ENCODE peak calls at places on chromosomes 7 and 10, in six cellular contexts. N is body of pancreas, G is mammary epithelial cell, C is AG04450, B is cardiac fibroblast, W is fibroblast of pulmonary artery. F is an unnamed sample.

GRCh38 chr10:50392426-50392825 is 141.1 kb upstream of the ASAH2 start:
- DNase-seq in N (no peak), G (no peak), C (no peak), B (no peak), W (no peak), F (no peak)

GRCh38 chr10:16741540-16741939 is 75.7 kb downstream of the RSU1 start:
- DNase-seq in N (no peak), G (no peak), C (no peak), B (no peak), W (no peak), F (no peak)

GRCh38 chr10:103897241-103897774 is 20.7 kb downstream of the STN1 start:
- DNase-seq in N (no peak), G (no peak), C (no peak), B (no peak), W (no peak), F (no peak)

GRCh38 chr10:35789996-35790395 is 147.9 kb upstream of the FZD8 start:
- DNase-seq in N (no peak), G (peak), C (no peak), B (no peak), W (peak), F (no peak)

GRCh38 chr7:132066776-132067175 is 509.5 kb downstream of the PLXNA4 start:
- DNase-seq in N (no peak), G (no peak), C (no peak), B (peak), W (peak), F (peak)

GRCh38 chr10:107144490-107144889 is 20.0 kb downstream of the SORCS1 start:
- DNase-seq in N (no peak), G (no peak), C (no peak), B (no peak), W (no peak), F (no peak)

GRCh38 chr7:157990878-157991250 is 596.8 kb downstream of the PTPRN2 start:
- DNase-seq in N (no peak), G (no peak), C (no peak), B (no peak), W (no peak), F (no peak)

GRCh38 chr10:604716-605631 is 84.5 kb downstream of the DIP2C start:
- DNase-seq in N (no peak), G (no peak), C (no peak), B (no peak), W (no peak), F (no peak)

GRCh38 chr7:131638641-131639430 is 82.4 kb upstream of the PODXL start:
- DNase-seq in N (no peak), G (no peak), C (no peak), B (no peak), W (no peak), F (no peak)

GRCh38 chr10:100101526-100102076 is 19.9 kb upstream of the CPN1 start:
- DNase-seq in N (no peak), G (peak), C (no peak), B (peak), W (peak), F (no peak)

GRCh38 chr7:77266162-77266807 is 66.7 kb upstream of the FGL2 start:
- DNase-seq in N (no peak), G (no peak), C (no peak), B (no peak), W (peak), F (no peak)

GRCh38 chr7:24763303-24763901 is 6.1 kb upstream of the GSDME start:
- DNase-seq in N (no peak), G (no peak), C (no peak), B (no peak), W (no peak), F (no peak)

GRCh38 chr7:121138262-121138933 is 149.9 kb downstream of the CPED1 start:
- DNase-seq in N (peak), G (peak), C (no peak), B (no peak), W (peak), F (no peak)

GRCh38 chr10:125084191-125085186 is 75.9 kb downstream of the CTBP2 start:
- DNase-seq in N (peak), G (peak), C (peak), B (peak), W (peak), F (peak)

DNA sequence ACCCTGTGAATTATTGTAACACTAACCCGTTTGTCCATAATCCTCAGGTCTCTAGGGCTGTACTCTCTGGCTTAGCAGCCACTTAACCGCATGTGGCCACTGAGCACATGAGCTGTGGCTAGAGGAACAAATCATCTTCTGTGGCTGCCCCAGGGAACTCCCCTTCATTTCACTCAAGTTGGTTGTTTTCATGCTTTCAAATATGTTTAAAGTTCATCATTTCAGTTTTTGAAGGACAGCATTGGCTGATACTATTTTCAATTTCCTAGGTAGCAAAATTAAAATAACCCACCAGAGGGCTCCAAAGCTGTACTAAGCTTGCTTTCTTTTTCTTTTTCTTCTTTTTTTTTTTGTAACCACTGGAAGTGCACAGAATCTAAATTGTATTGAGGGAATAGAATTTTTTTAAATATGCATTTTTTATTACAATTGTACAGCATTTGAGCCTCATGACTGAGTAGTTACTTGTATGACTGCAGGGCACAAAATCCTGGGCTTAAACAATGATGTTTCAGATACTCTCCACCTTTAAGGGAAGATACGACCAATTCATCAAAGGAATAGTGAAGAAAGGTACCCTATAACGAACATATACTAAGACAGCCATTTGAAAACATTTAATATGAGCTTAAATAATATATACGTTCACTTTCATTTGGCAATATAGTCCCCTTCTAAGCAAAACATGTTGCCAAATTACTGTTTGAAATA is 38.6 kb downstream of the MRC1 start:
- DNase-seq in N (no peak), G (no peak), C (no peak), B (peak), W (peak), F (no peak)
- TF ChIP-seq CTCF in N (peak), G (peak), C (peak), B (peak), W (peak), F (peak)

DNA sequence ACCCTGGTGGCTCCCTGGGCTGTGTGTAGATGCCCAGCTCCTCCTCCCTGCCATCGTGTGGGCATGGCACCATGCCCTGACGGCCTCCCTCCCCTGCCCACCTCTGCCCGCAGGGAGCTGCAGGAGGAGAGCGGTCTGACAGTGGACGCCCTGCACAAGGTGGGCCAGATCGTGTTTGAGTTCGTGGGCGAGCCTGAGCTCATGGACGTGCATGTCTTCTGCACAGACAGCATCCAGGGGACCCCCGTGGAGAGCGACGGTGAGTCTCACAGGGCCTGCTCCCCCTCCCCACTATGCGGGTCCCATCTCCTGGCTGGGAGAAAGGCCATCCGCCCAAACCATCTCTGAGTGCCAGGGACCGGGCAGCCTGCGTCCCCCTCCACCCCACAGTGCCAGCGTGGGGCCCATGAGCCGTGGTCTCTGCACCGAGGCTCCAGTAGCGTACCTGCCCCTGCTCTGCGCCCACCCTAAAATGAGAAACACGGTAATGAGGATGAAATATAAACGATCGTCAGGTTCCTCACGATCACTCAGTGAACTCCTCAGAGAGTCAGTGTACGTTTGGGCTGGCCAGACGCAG is 7.8 kb downstream of the NUDT1 start:
- DNase-seq in N (no peak), G (no peak), C (no peak), B (no peak), W (no peak), F (no peak)
- H3K4me3 ChIP-seq in N (no peak), G (no peak), C (no peak), B (no peak), W (no peak), F (no peak)

GRCh38 chr10:60662917-60663614 is 115.2 kb upstream of the CDK1 start:
- DNase-seq in N (no peak), G (peak), C (no peak), B (peak), W (peak), F (no peak)
- TF ChIP-seq CTCF in N (no peak), G (no peak), C (no peak), B (no peak), W (peak), F (no peak)

DNA sequence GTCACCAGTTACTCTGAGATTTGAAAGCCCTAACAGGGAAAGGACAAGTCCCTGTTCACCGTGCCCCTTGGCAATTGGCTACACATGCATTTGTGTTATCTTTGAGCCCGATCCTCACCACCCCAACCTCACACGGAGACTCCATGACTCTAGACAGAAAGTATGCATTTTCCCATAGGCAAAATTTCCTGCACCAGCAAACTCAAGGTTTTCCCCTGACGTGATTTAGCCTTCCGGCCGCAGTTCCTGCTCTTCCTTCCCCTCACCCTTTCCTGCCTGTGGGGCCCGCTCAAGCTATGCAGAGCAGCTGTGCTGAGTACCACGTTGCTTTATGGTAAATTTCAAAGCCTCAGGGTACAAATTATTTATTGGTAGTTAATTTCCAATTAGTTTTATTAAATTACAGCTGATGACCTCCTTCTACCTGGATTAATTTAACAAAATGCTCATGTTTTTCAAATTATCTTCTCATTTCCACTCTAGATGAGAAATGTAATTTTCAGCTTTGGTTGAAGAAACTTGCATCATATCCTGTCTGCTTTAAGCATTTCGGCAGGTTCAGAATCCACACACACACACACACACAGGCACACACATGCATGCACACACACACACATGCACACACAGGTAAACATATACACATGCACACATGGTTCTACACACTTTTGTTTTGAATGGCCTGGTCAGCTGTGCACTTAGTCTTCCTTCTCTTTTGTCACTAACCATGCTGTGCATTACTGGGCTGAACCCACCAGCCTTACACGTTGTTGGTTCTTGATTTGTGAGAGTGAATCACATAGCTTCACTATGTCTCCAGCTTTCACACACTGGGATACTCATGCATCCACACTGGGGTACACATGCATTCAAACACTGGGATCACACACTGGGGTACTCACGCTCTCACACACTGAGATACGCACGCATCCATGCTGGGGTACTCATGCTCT is 283.1 kb upstream of the PITRM1 start:
- DNase-seq in N (no peak), G (peak), C (no peak), B (peak), W (peak), F (no peak)
- H3K4me3 ChIP-seq in N (no peak), G (no peak), C (no peak), B (no peak), W (no peak), F (no peak)

DNA sequence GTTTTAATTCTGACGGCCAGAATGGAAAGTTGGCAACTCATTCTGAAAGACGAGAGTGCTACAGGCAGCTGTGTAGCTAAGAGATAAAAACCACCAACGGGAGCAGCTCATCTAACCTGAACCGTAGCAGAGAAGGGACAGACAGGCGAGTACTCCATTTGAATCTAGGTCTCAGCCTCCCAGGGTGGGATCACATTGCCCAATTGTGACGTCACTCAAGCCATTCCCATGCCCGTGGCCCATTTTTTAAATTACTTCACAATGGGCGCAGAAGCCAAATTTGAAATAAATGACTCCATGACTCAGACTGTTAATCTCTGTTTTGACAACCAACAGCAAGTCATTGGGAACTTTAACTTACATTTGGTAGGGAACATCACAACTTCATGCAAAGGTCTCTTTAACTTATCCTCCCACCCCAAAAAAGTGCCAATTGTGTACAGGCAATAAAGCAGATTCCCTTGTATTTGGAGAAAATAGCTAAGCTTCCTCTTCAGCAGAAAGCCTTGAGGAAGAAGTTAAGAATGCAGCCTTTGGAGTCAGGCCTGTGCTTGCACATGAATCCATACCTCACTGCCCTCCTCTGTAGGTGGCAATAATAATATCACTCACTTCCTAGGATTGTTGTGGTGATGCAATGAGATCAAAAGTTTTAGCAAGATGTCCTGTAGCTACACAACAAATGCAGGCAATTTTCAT is 93.2 kb upstream of the KIF5B start:
- DNase-seq in N (peak), G (peak), C (peak), B (peak), W (peak), F (peak)
- TF ChIP-seq CTCF in N (no peak), G (peak), C (no peak), B (no peak), W (peak), F (no peak)

GRCh38 chr10:11168423-11169100 is 150.9 kb downstream of the CELF2 start:
- DNase-seq in N (no peak), G (no peak), C (no peak), B (no peak), W (no peak), F (no peak)

GRCh38 chr10:11173062-11173461 is 155.4 kb downstream of the CELF2 start:
- DNase-seq in N (no peak), G (no peak), C (no peak), B (no peak), W (no peak), F (no peak)

GRCh38 chr10:11171452-11171851 is 153.8 kb downstream of the CELF2 start:
- DNase-seq in N (no peak), G (no peak), C (no peak), B (no peak), W (no peak), F (no peak)

GRCh38 chr10:11167233-11167979 is 149.7 kb downstream of the CELF2 start:
- DNase-seq in N (no peak), G (no peak), C (no peak), B (no peak), W (no peak), F (no peak)

GRCh38 chr10:11170993-11171416 is 153.3 kb downstream of the CELF2 start:
- DNase-seq in N (no peak), G (no peak), C (no peak), B (no peak), W (no peak), F (no peak)
- H3K4me3 ChIP-seq in N (no peak), G (no peak), C (no peak), B (no peak), W (no peak), F (no peak)

DNA sequence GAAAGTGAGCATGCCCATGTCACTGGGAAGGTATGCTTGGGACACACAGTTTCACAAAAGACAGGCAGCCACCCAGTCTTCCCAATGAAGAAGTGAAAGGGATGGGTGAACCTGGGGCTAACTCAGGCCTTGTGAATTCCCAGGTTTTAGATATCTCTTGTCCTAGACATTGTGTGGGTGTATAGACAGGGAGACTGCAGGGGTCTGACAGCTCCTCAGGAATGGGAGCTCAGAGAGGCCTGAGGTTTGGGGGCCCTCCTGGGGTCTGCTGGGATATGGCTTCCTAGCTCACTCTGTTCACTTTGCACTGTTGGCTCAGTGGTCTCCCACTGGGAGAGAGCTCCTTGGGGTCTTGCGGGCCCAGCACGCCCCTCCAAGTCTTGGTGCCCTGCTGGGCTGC is 47.0 kb downstream of the WDFY4 start:
- DNase-seq in N (no peak), G (no peak), C (no peak), B (no peak), W (no peak), F (no peak)
- TF ChIP-seq CTCF in N (no peak), G (no peak), C (no peak), B (no peak), W (no peak), F (no peak)

GRCh38 chr7:91959023-91959422 is 18.4 kb downstream of the AKAP9 start:
- DNase-seq in N (no peak), G (no peak), C (no peak), B (no peak), W (no peak), F (no peak)
- H3K4me3 ChIP-seq in N (no peak), G (no peak), C (no peak), B (no peak), W (no peak), F (no peak)

DNA sequence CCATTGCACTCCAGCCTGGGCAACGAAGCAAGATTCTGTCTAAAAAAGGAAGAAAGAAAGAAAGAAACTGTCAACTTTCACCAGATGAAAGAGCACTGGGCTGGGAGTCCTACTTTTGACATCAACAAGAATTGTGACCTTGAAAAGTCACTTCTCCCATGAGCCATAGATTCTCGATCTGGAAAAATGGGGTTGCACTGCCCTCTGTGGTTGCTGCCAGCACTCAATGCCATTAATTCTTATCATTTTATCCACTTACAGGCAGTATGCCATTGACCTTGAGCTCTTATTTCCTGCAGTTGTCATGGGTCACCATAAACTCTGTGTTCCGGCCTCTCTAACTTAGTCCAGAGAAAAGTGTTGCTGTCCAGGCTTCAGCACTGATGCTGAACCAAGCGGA is 137.2 kb downstream of the NOC3L start:
- DNase-seq in N (no peak), G (no peak), C (no peak), B (no peak), W (no peak), F (no peak)
- TF ChIP-seq CTCF in N (no peak), G (peak), C (peak), B (peak), W (peak), F (peak)

DNA sequence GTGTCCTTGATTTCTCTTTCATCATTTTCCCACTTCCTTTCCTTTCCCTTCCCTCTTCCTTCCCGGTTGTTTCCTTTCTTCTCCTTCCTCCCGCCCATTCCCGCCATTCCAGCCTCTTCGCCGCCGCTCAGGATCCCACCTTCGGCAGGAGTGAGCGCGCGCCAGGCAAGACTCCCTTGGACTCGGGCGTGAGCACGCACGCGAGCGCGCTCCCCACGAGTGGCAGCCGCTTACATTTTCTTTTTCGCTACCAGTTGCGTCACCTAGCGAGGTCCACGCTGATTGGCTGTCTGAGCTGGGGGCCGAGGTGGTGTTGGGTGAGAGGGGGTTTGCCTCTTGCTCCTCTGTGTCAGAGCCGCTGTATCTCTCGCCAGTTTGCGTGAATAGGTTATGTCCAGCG is 11.8 kb downstream of the ZAN start:
- DNase-seq in N (peak), G (peak), C (no peak), B (peak), W (peak), F (no peak)
- H3K4me3 ChIP-seq in N (no peak), G (no peak), C (peak), B (peak), W (peak), F (peak)